ENCODE peak calls at places on chromosome 14, in nine cellular contexts. M is pancreas; R is hepatocyte; Z is CD4-positive, alpha-beta T cell; Y is heart right ventricle; U is uterus; I is brain microvascular endothelial cell; V is mesendoderm; B is colonic mucosa. W is an unnamed sample. For H3K27me3, the result is how much of the 10 kb centered on the place peaks cover.

GRCh38 chr14:27040552-27040951 is 442.7 kb upstream of the NOVA1 start:
- DNase-seq in M (no peak), R (peak), Z (no peak), Y (no peak), U (no peak), I (no peak), V (peak), B (no peak), W (no peak)

GRCh38 chr14:78302841-78303240 is 132.7 kb downstream of the NRXN3 start:
- DNase-seq in M (no peak), R (no peak), Z (no peak), Y (no peak), U (no peak), I (no peak), V (peak), B (no peak), W (no peak)

GRCh38 chr14:68312884-68313725 is 479.8 kb downstream of the ZFP36L1 start:
- DNase-seq in M (no peak), R (no peak), Z (no peak), Y (no peak), U (no peak), I (no peak), V (no peak), B (no peak), W (no peak)

GRCh38 chr14:95229749-95230148 is 72.4 kb upstream of the DICER1 start:
- DNase-seq in M (no peak), R (no peak), Z (no peak), Y (no peak), U (no peak), I (no peak), V (peak), B (no peak), W (no peak)

GRCh38 chr14:99691111-99691885 is 7.2 kb downstream of the CYP46A1 start:
- DNase-seq in M (no peak), R (no peak), Z (no peak), Y (no peak), U (no peak), I (no peak), V (no peak), B (no peak), W (no peak)

GRCh38 chr14:67409461-67409860 is 2.5 kb downstream of the PLEK2 start:
- DNase-seq in M (no peak), R (peak), Z (no peak), Y (no peak), U (no peak), I (no peak), V (no peak), B (no peak), W (peak)

GRCh38 chr14:52856139-52856538 is 64.7 kb upstream of the GNPNAT1 start:
- DNase-seq in M (no peak), R (no peak), Z (no peak), Y (no peak), U (no peak), I (no peak), V (peak), B (no peak), W (no peak)

GRCh38 chr14:73786942-73787759 is 64.5 kb upstream of the PTGR2 start:
- DNase-seq in M (peak), R (peak), Z (peak), Y (peak), U (peak), I (no peak), V (peak), B (peak), W (peak)

GRCh38 chr14:30006695-30007094 is 79.0 kb upstream of the PRKD1 start:
- DNase-seq in M (no peak), R (no peak), Z (no peak), Y (no peak), U (no peak), I (no peak), V (no peak), B (no peak), W (no peak)

GRCh38 chr14:69153848-69154208 is 909 bp upstream of the DCAF5 start:
- DNase-seq in M (peak), R (peak), Z (no peak), Y (peak), U (peak), I (no peak), V (no peak), B (peak), W (peak)

GRCh38 chr14:90397401-90398314 is 829 bp downstream of the CALM1 start:
- DNase-seq in M (peak), R (peak), Z (peak), Y (peak), U (peak), I (peak), V (peak), B (peak), W (no peak)

GRCh38 chr14:74459289-74459946 is 33.4 kb upstream of the SYNDIG1L start:
- DNase-seq in M (peak), R (peak), Z (peak), Y (no peak), U (no peak), I (peak), V (peak), B (no peak), W (no peak)

GRCh38 chr14:104248203-104249055 is 110.0 kb downstream of the KIF26A start:
- DNase-seq in M (peak), R (no peak), Z (no peak), Y (no peak), U (no peak), I (no peak), V (no peak), B (no peak), W (no peak)

GRCh38 chr14:83294941-83295340 is 1761.3 kb upstream of the SEL1L start:
- DNase-seq in M (no peak), R (no peak), Z (no peak), Y (no peak), U (no peak), I (no peak), V (no peak), B (no peak), W (no peak)

DNA sequence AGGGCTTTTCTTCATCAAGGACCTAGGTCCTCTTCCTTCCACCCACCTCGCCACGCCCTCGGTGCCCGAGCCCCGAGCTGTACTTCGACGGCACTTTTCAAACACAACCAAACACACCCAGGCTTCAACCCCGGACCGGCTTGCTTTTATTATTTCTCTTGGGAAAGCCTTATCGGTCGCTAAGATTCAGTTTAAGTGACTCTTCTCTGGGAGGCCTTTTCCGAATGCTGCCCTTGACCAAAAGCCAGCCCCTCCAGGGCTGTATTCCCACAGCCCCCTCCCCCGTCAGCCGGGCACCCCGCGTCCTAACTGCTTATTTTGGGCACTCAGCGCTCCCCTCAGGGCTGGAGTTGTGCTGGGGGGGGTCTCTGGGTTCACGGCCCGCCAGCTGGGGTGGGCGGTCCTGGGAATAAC is 644 bp upstream of the PPP4R4 start:
- DNase-seq in M (peak), R (peak), Z (no peak), Y (no peak), U (no peak), I (no peak), V (no peak), B (peak), W (peak)
- H3K27me3 ChIP-seq in M (under half), R (half or more), Z (under half), Y (under half), U (under half), I (under half), V (under half), B (under half), W (under half)

GRCh38 chr14:88547386-88547780 is 7.4 kb downstream of the PTPN21 start:
- DNase-seq in M (no peak), R (no peak), Z (no peak), Y (no peak), U (no peak), I (no peak), V (no peak), B (no peak), W (no peak)
- H3K27ac ChIP-seq in M (no peak), R (peak), Z (no peak), Y (no peak), U (no peak), I (no peak), V (no peak), B (peak), W (no peak)

GRCh38 chr14:59868021-59868420 is 2.6 kb downstream of the RTN1 start:
- DNase-seq in M (no peak), R (no peak), Z (no peak), Y (no peak), U (no peak), I (no peak), V (no peak), B (no peak), W (no peak)

GRCh38 chr14:59870277-59871165 is at the start of gene RTN1:
- DNase-seq in M (peak), R (peak), Z (peak), Y (peak), U (no peak), I (no peak), V (peak), B (peak), W (peak)

GRCh38 chr14:59871166-59871495 is 555 bp upstream of the RTN1 start:
- DNase-seq in M (no peak), R (no peak), Z (no peak), Y (no peak), U (no peak), I (no peak), V (no peak), B (no peak), W (no peak)

DNA sequence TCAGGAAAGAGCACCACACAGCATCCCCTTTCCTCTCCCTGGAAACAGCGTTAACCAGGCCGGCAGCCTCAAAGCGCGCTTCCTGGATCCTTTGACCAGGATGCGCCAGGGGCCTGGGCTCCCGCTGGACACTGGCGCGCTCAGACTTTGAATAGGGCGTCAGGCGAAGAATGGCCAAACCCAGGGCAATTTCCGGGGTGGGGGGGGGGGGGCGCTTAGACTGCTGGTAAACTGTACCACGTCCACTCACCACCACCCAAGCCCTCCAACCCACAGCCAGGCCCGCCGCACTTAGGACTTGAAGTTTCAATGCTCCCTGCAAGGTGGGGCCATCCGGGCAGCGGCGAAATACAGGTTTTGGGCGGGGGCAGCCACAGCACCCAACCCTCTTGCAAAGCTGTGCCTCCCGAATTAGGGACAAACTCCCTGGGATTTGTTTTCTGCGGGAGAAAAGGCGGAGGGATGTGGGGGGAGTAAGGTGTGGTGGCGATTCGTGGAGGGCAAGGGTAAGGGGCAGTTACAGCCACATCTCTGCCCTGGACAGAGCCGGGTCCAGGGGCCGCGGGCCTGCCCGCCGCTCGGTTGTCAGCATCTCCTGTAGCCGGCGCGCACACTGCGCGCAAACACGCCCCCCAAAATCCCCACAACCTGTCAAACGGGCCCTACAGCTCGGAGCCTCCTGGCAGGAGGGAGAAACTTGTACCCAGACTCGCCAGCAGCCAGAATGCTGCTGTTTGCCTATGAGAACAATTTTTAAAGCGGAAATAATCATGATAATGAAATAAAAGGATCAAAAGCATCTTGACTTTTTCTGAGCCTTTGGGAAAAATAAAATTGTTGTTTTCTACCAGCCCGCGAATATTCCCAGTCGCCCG is 958 bp downstream of the RTN1 start:
- DNase-seq in M (peak), R (no peak), Z (no peak), Y (no peak), U (no peak), I (no peak), V (peak), B (no peak), W (no peak)
- H3K27me3 ChIP-seq in M (under half), R (half or more), Z (half or more), Y (under half), U (under half), I (under half), V (under half), B (under half), W (under half)

GRCh38 chr14:38404616-38405015 is 148.7 kb upstream of the CLEC14A start:
- DNase-seq in M (no peak), R (no peak), Z (no peak), Y (no peak), U (no peak), I (no peak), V (no peak), B (no peak), W (no peak)
- H3K27ac ChIP-seq in M (no peak), R (no peak), Z (no peak), Y (no peak), U (peak), I (peak), V (no peak), B (no peak), W (no peak)